ENCODE peak calls at places on chromosomes 13 and 19, in eight cellular contexts. One of them, this sample, is unnamed. For H3K27me3, the result is how much of the 10 kb centered on the place peaks cover.

GRCh38 chr19:5547881-5548280 is 19.9 kb downstream of the TINCR start:
- DNase-seq in hepatocyte: peak
- DNase-seq in upper lobe of left lung: no peak
- DNase-seq in MM.1S: peak
- DNase-seq in body of pancreas: no peak
- DNase-seq in thoracic aorta: no peak
- DNase-seq in colonic mucosa: no peak
- DNase-seq in upper lobe of right lung: no peak
- DNase-seq in this sample: no peak

GRCh38 chr19:1837222-1837565 is 11.1 kb downstream of the REXO1 start:
- DNase-seq in upper lobe of left lung: no peak
- DNase-seq in hepatocyte: no peak
- DNase-seq in thoracic aorta: no peak
- DNase-seq in MM.1S: no peak
- DNase-seq in body of pancreas: no peak
- DNase-seq in colonic mucosa: no peak
- DNase-seq in upper lobe of right lung: no peak
- DNase-seq in this sample: no peak

GRCh38 chr13:24923305-24923640 is 159.3 kb downstream of the RNF17 start:
- DNase-seq in upper lobe of left lung: no peak
- DNase-seq in hepatocyte: peak
- DNase-seq in MM.1S: peak
- DNase-seq in colonic mucosa: no peak
- DNase-seq in thoracic aorta: no peak
- DNase-seq in upper lobe of right lung: no peak
- DNase-seq in body of pancreas: no peak
- DNase-seq in this sample: no peak

GRCh38 chr13:39047560-39047959 is 9.3 kb downstream of the NHLRC3 start:
- DNase-seq in MM.1S: no peak
- DNase-seq in upper lobe of left lung: no peak
- DNase-seq in colonic mucosa: no peak
- DNase-seq in upper lobe of right lung: no peak
- DNase-seq in body of pancreas: peak
- DNase-seq in hepatocyte: peak
- DNase-seq in thoracic aorta: no peak
- DNase-seq in this sample: no peak

GRCh38 chr13:22240716-22241115 is 569.8 kb downstream of the FGF9 start:
- DNase-seq in hepatocyte: no peak
- DNase-seq in MM.1S: no peak
- DNase-seq in body of pancreas: no peak
- DNase-seq in upper lobe of right lung: no peak
- DNase-seq in upper lobe of left lung: no peak
- DNase-seq in thoracic aorta: no peak
- DNase-seq in colonic mucosa: no peak
- DNase-seq in this sample: no peak

GRCh38 chr13:101111894-101112293 is 304.4 kb downstream of the NALCN start:
- DNase-seq in body of pancreas: no peak
- DNase-seq in colonic mucosa: no peak
- DNase-seq in upper lobe of right lung: no peak
- DNase-seq in hepatocyte: no peak
- DNase-seq in MM.1S: no peak
- DNase-seq in upper lobe of left lung: no peak
- DNase-seq in thoracic aorta: no peak
- DNase-seq in this sample: no peak

GRCh38 chr19:19635313-19635702 is 7.3 kb upstream of the LPAR2 start:
- DNase-seq in thoracic aorta: no peak
- DNase-seq in upper lobe of right lung: no peak
- DNase-seq in MM.1S: no peak
- DNase-seq in upper lobe of left lung: no peak
- DNase-seq in hepatocyte: no peak
- DNase-seq in body of pancreas: no peak
- DNase-seq in colonic mucosa: no peak
- DNase-seq in this sample: no peak

GRCh38 chr13:99960663-99961440 is 10.7 kb downstream of the ZIC5 start:
- DNase-seq in upper lobe of right lung: no peak
- DNase-seq in colonic mucosa: no peak
- DNase-seq in body of pancreas: no peak
- DNase-seq in thoracic aorta: no peak
- DNase-seq in upper lobe of left lung: no peak
- DNase-seq in MM.1S: no peak
- DNase-seq in hepatocyte: no peak
- DNase-seq in this sample: no peak

GRCh38 chr13:107767119-107767518 is 448.2 kb downstream of the LIG4 start:
- DNase-seq in body of pancreas: no peak
- DNase-seq in upper lobe of right lung: no peak
- DNase-seq in upper lobe of left lung: no peak
- DNase-seq in thoracic aorta: no peak
- DNase-seq in MM.1S: no peak
- DNase-seq in hepatocyte: peak
- DNase-seq in colonic mucosa: no peak
- DNase-seq in this sample: no peak

GRCh38 chr19:13396256-13397080 is 109.8 kb downstream of the CACNA1A start:
- DNase-seq in body of pancreas: peak
- DNase-seq in MM.1S: no peak
- DNase-seq in thoracic aorta: no peak
- DNase-seq in colonic mucosa: peak
- DNase-seq in upper lobe of right lung: no peak
- DNase-seq in upper lobe of left lung: peak
- DNase-seq in hepatocyte: peak
- DNase-seq in this sample: no peak

GRCh38 chr13:56352356-56352755 is 788.4 kb upstream of the PRR20A start:
- DNase-seq in thoracic aorta: no peak
- DNase-seq in hepatocyte: no peak
- DNase-seq in colonic mucosa: no peak
- DNase-seq in MM.1S: no peak
- DNase-seq in upper lobe of left lung: no peak
- DNase-seq in upper lobe of right lung: no peak
- DNase-seq in body of pancreas: no peak
- DNase-seq in this sample: no peak

GRCh38 chr13:30033681-30034447 is 183.4 kb upstream of the UBL3 start:
- DNase-seq in hepatocyte: peak
- DNase-seq in upper lobe of right lung: no peak
- DNase-seq in upper lobe of left lung: no peak
- DNase-seq in body of pancreas: no peak
- DNase-seq in MM.1S: no peak
- DNase-seq in colonic mucosa: no peak
- DNase-seq in thoracic aorta: no peak
- DNase-seq in this sample: no peak

GRCh38 chr13:73228546-73228945 is 169.7 kb downstream of the KLF5 start:
- DNase-seq in upper lobe of left lung: no peak
- DNase-seq in thoracic aorta: no peak
- DNase-seq in colonic mucosa: no peak
- DNase-seq in MM.1S: peak
- DNase-seq in upper lobe of right lung: no peak
- DNase-seq in body of pancreas: no peak
- DNase-seq in hepatocyte: peak
- DNase-seq in this sample: no peak

GRCh38 chr13:106337096-106337495 is 198.4 kb downstream of the EFNB2 start:
- DNase-seq in upper lobe of right lung: no peak
- DNase-seq in upper lobe of left lung: no peak
- DNase-seq in hepatocyte: no peak
- DNase-seq in MM.1S: no peak
- DNase-seq in body of pancreas: no peak
- DNase-seq in colonic mucosa: no peak
- DNase-seq in thoracic aorta: no peak
- DNase-seq in this sample: no peak

GRCh38 chr13:26257049-26257448 is 3.1 kb downstream of the CDK8 start:
- DNase-seq in upper lobe of left lung: no peak
- DNase-seq in MM.1S: no peak
- DNase-seq in colonic mucosa: no peak
- DNase-seq in upper lobe of right lung: no peak
- DNase-seq in body of pancreas: no peak
- DNase-seq in thoracic aorta: no peak
- DNase-seq in hepatocyte: no peak
- DNase-seq in this sample: peak

GRCh38 chr13:98691360-98691759 is 61.1 kb downstream of the SLC15A1 start:
- DNase-seq in colonic mucosa: no peak
- DNase-seq in hepatocyte: no peak
- DNase-seq in upper lobe of right lung: no peak
- DNase-seq in body of pancreas: no peak
- DNase-seq in upper lobe of left lung: no peak
- DNase-seq in thoracic aorta: no peak
- DNase-seq in MM.1S: no peak
- DNase-seq in this sample: no peak

GRCh38 chr19:33781996-33782395 is 14.7 kb upstream of the KCTD15 start:
- DNase-seq in MM.1S: no peak
- DNase-seq in upper lobe of right lung: no peak
- DNase-seq in body of pancreas: no peak
- DNase-seq in hepatocyte: no peak
- DNase-seq in upper lobe of left lung: no peak
- DNase-seq in thoracic aorta: no peak
- DNase-seq in colonic mucosa: no peak
- DNase-seq in this sample: no peak

GRCh38 chr13:76331948-76332712 is 554.1 kb downstream of the KCTD12 start:
- DNase-seq in colonic mucosa: no peak
- DNase-seq in thoracic aorta: no peak
- DNase-seq in MM.1S: peak
- DNase-seq in upper lobe of right lung: no peak
- DNase-seq in body of pancreas: no peak
- DNase-seq in upper lobe of left lung: no peak
- DNase-seq in hepatocyte: no peak
- DNase-seq in this sample: no peak

GRCh38 chr19:3881272-3882040 is 971 bp downstream of the ATCAY start:
- DNase-seq in colonic mucosa: no peak
- DNase-seq in thoracic aorta: no peak
- DNase-seq in MM.1S: no peak
- DNase-seq in upper lobe of right lung: no peak
- DNase-seq in upper lobe of left lung: no peak
- DNase-seq in body of pancreas: no peak
- DNase-seq in hepatocyte: no peak
- DNase-seq in this sample: no peak

GRCh38 chr19:3880471-3881271 is at the start of gene ATCAY:
- DNase-seq in upper lobe of left lung: no peak
- DNase-seq in MM.1S: no peak
- DNase-seq in hepatocyte: no peak
- DNase-seq in thoracic aorta: no peak
- DNase-seq in body of pancreas: no peak
- DNase-seq in colonic mucosa: no peak
- DNase-seq in upper lobe of right lung: no peak
- DNase-seq in this sample: no peak

GRCh38 chr19:3882041-3882384 is 1.5 kb downstream of the ATCAY start:
- DNase-seq in thoracic aorta: no peak
- DNase-seq in MM.1S: no peak
- DNase-seq in body of pancreas: no peak
- DNase-seq in colonic mucosa: no peak
- DNase-seq in upper lobe of left lung: no peak
- DNase-seq in upper lobe of right lung: no peak
- DNase-seq in hepatocyte: no peak
- DNase-seq in this sample: no peak

DNA sequence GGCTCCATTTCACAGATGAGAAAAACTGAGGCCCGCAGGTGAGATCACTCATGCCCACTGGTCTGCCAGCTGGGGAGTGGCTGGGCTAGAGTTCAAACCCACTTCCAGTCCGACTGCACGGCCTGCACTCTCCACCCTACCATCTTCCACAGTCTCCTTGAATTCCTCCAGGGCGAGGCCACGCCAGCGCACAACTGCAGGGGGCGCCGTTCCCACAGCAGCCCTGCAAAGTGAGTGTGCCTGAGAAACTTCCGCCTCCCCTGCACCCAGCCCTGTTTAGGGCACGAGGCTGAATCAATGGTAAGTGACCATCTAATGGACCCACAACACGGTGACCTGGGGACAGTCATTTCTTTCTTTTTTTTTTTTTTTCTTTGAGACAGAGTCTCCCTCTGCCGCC is 829 bp upstream of the ATCAY start:
- DNase-seq in colonic mucosa: no peak
- DNase-seq in MM.1S: no peak
- DNase-seq in hepatocyte: no peak
- DNase-seq in upper lobe of left lung: no peak
- DNase-seq in upper lobe of right lung: no peak
- DNase-seq in body of pancreas: no peak
- DNase-seq in thoracic aorta: no peak
- DNase-seq in this sample: no peak
- TF ChIP-seq CTCF in colonic mucosa: no peak
- TF ChIP-seq CTCF in MM.1S: peak
- TF ChIP-seq CTCF in hepatocyte: no peak
- TF ChIP-seq CTCF in upper lobe of left lung: no peak
- TF ChIP-seq CTCF in upper lobe of right lung: no peak
- TF ChIP-seq CTCF in body of pancreas: no peak
- TF ChIP-seq CTCF in thoracic aorta: no peak
- TF ChIP-seq CTCF in this sample: peak

DNA sequence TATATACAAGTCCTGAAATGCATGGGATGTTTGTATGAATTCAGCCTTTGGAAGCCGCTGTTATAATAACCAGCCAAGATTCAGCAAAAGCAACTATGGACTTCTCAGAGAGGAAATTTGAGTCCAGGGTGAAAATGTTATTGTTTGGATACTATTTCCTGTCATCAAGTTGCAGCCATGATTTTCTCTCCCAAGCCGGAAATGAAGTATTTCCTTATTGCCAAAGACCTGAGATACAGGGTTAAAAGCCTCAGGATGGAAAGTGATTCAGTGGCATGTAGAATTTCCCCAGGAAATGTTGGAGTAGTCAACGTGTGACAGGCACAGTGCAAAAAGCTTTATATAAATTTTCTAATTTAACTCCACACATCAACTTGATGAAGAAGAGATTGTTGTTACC is 133.8 kb downstream of the IRS2 start:
- DNase-seq in colonic mucosa: no peak
- DNase-seq in upper lobe of left lung: no peak
- DNase-seq in body of pancreas: no peak
- DNase-seq in upper lobe of right lung: no peak
- DNase-seq in thoracic aorta: no peak
- DNase-seq in MM.1S: no peak
- DNase-seq in hepatocyte: no peak
- DNase-seq in this sample: no peak
- H3K27me3 ChIP-seq in colonic mucosa: under half
- H3K27me3 ChIP-seq in upper lobe of left lung: under half
- H3K27me3 ChIP-seq in body of pancreas: under half
- H3K27me3 ChIP-seq in upper lobe of right lung: under half
- H3K27me3 ChIP-seq in thoracic aorta: under half
- H3K27me3 ChIP-seq in MM.1S: under half
- H3K27me3 ChIP-seq in hepatocyte: under half
- H3K27me3 ChIP-seq in this sample: under half

DNA sequence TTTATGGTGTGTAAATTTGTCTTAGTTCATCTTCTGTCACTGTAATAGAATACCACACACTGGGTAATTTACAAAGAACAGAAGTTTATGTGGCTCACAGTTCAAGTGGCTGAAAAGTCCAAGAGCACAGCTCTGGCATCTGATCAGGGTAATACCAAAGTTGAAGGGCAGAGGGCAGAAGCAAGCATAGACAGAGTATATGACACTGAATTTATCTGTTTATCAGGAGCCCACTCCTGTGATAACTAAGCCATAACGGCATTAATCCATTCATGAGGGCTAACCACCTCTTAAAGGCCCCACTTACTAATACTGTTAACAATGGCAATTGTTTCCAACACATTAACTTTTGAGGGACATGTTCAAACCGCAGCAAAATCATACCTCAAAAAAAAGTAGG is 4.0 kb upstream of the RFXAP start:
- DNase-seq in colonic mucosa: no peak
- DNase-seq in MM.1S: no peak
- DNase-seq in hepatocyte: no peak
- DNase-seq in upper lobe of left lung: no peak
- DNase-seq in upper lobe of right lung: no peak
- DNase-seq in body of pancreas: no peak
- DNase-seq in thoracic aorta: no peak
- DNase-seq in this sample: no peak
- TF ChIP-seq CTCF in colonic mucosa: peak
- TF ChIP-seq CTCF in MM.1S: peak
- TF ChIP-seq CTCF in hepatocyte: peak
- TF ChIP-seq CTCF in upper lobe of left lung: peak
- TF ChIP-seq CTCF in upper lobe of right lung: peak
- TF ChIP-seq CTCF in body of pancreas: no peak
- TF ChIP-seq CTCF in thoracic aorta: no peak
- TF ChIP-seq CTCF in this sample: peak

GRCh38 chr19:41796362-41796761 is at the start of gene CEACAM3:
- DNase-seq in body of pancreas: no peak
- DNase-seq in colonic mucosa: no peak
- DNase-seq in upper lobe of left lung: no peak
- DNase-seq in upper lobe of right lung: no peak
- DNase-seq in MM.1S: no peak
- DNase-seq in thoracic aorta: no peak
- DNase-seq in hepatocyte: no peak
- DNase-seq in this sample: no peak
- H3K27me3 ChIP-seq in body of pancreas: under half
- H3K27me3 ChIP-seq in colonic mucosa: under half
- H3K27me3 ChIP-seq in upper lobe of left lung: under half
- H3K27me3 ChIP-seq in upper lobe of right lung: under half
- H3K27me3 ChIP-seq in MM.1S: half or more
- H3K27me3 ChIP-seq in thoracic aorta: under half
- H3K27me3 ChIP-seq in hepatocyte: under half
- H3K27me3 ChIP-seq in this sample: under half